ENCODE peak calls at places on chromosome 16, in four cellular contexts. S, K, C and F are unnamed samples.

GRCh38 chr16:48393843-48394703 is 8.9 kb upstream of the SIAH1 start:
- DNase-seq in S (no peak), K (peak; percentile 69), C (no peak), F (peak; percentile 74)

GRCh38 chr16:72766506-72766905 is 281.4 kb downstream of the ZFHX3 start:
- DNase-seq in S (no peak), K (no peak), C (peak; percentile 30), F (no peak)

GRCh38 chr16:83344014-83344413 is 463.8 kb upstream of the HSBP1 start:
- DNase-seq in S (no peak), K (peak; percentile 96), C (no peak), F (no peak)

GRCh38 chr16:88960516-88960915 is 16.5 kb downstream of the CBFA2T3 start:
- DNase-seq in S (peak; percentile 53), K (no peak), C (no peak), F (no peak)

GRCh38 chr16:10738231-10739077 is 5.2 kb upstream of the NUBP1 start:
- DNase-seq in S (no peak), K (peak; percentile 84), C (no peak), F (no peak)

GRCh38 chr16:19410435-19411153 is 7.1 kb upstream of the TMC5 start:
- DNase-seq in S (peak; percentile 86), K (no peak), C (peak; percentile 82), F (no peak)

GRCh38 chr16:28494141-28494851 is at the start of gene APOBR:
- DNase-seq in S (peak; percentile 84), K (no peak), C (no peak), F (no peak)

GRCh38 chr16:57601801-57602478 is 26.5 kb upstream of the ADGRG1 start:
- DNase-seq in S (no peak), K (no peak), C (no peak), F (no peak)

GRCh38 chr16:6629110-6629509 is 703.5 kb upstream of the RBFOX1 start:
- DNase-seq in S (no peak), K (no peak), C (no peak), F (no peak)

GRCh38 chr16:56600398-56600999 is 7.9 kb upstream of the MT2A start:
- DNase-seq in S (no peak), K (peak; percentile 67), C (peak; percentile 61), F (no peak)

GRCh38 chr16:73043828-73044493 is 4.0 kb downstream of the ZFHX3 start:
- DNase-seq in S (no peak), K (no peak), C (no peak), F (no peak)

GRCh38 chr16:58086381-58087208 is 42.6 kb downstream of the CFAP20 start:
- DNase-seq in S (peak; percentile 43), K (no peak), C (no peak), F (no peak)

GRCh38 chr16:75074920-75075687 is 41.5 kb downstream of the LDHD start:
- DNase-seq in S (peak; percentile 81), K (peak; percentile 75), C (no peak), F (no peak)

GRCh38 chr16:87924937-87925670 is 11.2 kb downstream of the CA5A start:
- DNase-seq in S (peak; percentile 28), K (no peak), C (no peak), F (no peak)

GRCh38 chr16:17271687-17272086 is 199.1 kb downstream of the XYLT1 start:
- DNase-seq in S (no peak), K (peak; percentile 5), C (no peak), F (no peak)

GRCh38 chr16:12081048-12081404 is 104.5 kb downstream of the SNX29 start:
- DNase-seq in S (no peak), K (no peak), C (no peak), F (no peak)

GRCh38 chr16:68247400-68247799 is 2.2 kb downstream of the PLA2G15 start:
- DNase-seq in S (no peak), K (no peak), C (no peak), F (no peak)

GRCh38 chr16:10972108-10972955 is 28.0 kb downstream of the CLEC16A start:
- DNase-seq in S (no peak), K (no peak), C (no peak), F (no peak)

GRCh38 chr16:67249762-67250327 is 1.1 kb downstream of the SLC9A5 start:
- DNase-seq in S (no peak), K (no peak), C (no peak), F (no peak)

GRCh38 chr16:69131749-69132423 is 502 bp downstream of the CHTF8 start:
- DNase-seq in S (no peak), K (peak; percentile 90), C (peak; percentile 95), F (peak; percentile 81)

GRCh38 chr16:58494981-58495860 is 4.7 kb upstream of the NDRG4 start:
- DNase-seq in S (no peak), K (peak; percentile 98), C (peak; percentile 97), F (no peak)

GRCh38 chr16:14187517-14188338 is 116.6 kb downstream of the MRTFB start:
- DNase-seq in S (no peak), K (no peak), C (no peak), F (no peak)

GRCh38 chr16:76199681-76200210 is 77.5 kb upstream of the CNTNAP4 start:
- DNase-seq in S (no peak), K (no peak), C (peak; percentile 19), F (no peak)

DNA sequence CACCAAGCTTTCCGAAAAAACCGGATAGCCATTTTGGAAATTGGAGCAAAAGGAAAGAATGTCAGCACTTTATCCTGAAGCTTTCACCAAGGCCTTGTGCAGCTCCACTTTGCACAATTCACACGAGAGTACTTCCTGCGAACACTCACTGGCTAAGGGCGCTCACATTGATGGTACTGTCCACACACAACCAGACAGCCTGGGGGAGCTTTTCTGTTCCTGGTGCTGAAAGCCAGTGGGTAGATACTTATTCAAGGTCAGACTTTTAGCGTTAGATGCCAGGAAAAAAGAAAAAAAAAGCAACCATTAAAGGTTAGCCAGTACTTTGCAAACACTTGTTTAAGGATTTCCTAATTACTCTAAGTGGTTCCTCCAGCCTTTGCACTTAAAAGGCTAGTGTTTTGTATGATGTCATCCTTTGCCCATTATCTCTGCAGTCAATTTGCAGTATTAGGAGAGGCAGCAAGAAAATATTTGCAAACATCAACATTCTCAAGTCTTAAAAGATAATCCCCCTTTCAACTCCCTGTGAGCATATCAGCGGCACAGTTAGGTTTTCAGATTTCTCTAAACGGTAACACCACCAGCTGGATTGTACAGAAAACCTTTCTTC is 243.5 kb upstream of the IRX5 start:
- DNase-seq in S (no peak), K (no peak), C (no peak), F (no peak)
- H3K4me3 ChIP-seq in S (no peak overlapping the region), K (no peak overlapping the region), C (no peak overlapping the region), F (no peak overlapping the region)

GRCh38 chr16:1535391-1536291 is 2.2 kb downstream of the TMEM204 start:
- DNase-seq in S (peak; percentile 75), K (no peak), C (no peak), F (no peak)
- H3K4me3 ChIP-seq in S (peak overlapping the region; percentile 51), K (peak overlapping the region; percentile 90), C (no peak overlapping the region), F (peak overlapping the region; percentile 58)

DNA sequence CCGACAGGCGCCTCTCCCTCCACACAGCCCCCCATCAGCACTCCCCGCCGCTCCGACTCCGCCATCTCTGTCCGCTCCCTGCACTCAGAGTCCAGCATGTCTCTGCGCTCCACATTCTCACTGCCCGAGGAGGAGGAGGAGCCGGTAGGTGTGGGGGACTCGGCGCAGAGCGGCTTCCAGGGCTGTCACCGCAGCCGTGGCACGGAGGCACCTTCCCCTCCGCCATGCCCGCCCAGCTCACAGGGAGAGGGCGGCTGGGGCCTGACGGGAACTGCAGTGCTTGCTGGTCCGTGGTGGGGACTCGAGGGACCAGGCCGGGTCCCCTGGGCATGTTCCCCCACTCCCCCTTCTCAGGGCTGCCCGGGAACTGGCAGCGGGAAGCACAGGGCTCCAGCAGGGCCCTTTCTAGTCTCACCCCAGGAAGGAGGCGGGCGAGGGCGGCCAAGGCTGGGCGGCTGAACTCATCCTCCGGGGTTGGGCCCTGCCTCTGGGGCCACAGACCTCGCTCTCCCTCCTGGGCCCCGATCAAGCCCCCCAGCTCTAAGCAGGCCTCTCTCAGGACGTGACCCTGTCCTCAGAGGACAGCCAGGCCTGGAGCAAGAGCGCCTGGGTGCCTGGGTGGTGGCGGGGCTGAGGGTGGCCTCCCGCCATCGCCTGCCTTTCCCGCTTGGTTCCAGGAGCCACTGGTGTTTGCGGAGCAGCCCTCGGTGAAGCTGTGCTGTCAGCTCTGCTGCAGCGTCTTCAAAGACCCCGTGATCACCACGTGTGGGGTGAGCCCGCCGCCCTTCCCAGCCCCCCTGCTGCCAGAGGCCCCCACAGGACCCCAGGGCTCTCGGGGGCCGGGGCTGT is 15.2 kb downstream of the TRAF7 start:
- DNase-seq in S (no peak), K (no peak), C (no peak), F (no peak)
- H3K4me3 ChIP-seq in S (peak overlapping the region; percentile 9), K (no peak overlapping the region), C (no peak overlapping the region), F (peak overlapping the region; percentile 34)

DNA sequence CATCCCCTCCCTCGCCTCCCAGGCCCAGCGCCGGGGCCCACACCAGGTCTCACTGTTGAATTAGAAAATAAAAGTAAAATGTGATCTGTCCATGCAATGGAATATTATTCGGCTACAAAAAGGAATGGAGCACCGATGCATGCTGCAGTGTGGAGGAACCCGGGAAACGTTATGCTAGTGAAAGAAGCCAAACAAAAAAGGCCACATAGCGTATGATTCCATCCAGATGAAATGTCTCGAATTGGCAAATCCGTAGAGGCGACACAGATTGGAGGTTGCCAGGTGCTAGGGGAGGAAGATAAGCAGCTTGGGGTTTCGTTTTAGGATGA is 972 bp upstream of the ADCY9 start:
- DNase-seq in S (no peak), K (no peak), C (no peak), F (no peak)
- H3K4me3 ChIP-seq in S (peak overlapping the region; percentile 45), K (peak overlapping the region; percentile 48), C (peak overlapping the region; percentile 61), F (peak overlapping the region; percentile 80)

GRCh38 chr16:49527621-49528020 is 154.0 kb downstream of the C16orf78 start:
- DNase-seq in S (no peak), K (peak; percentile 16), C (no peak), F (no peak)
- H3K4me3 ChIP-seq in S (no peak overlapping the region), K (peak overlapping the region; percentile 11), C (no peak overlapping the region), F (peak overlapping the region; percentile 35)

GRCh38 chr16:30077656-30078055 is 1.9 kb downstream of the PPP4C start:
- DNase-seq in S (no peak), K (no peak), C (no peak), F (no peak)
- H3K4me3 ChIP-seq in S (no peak overlapping the region), K (peak overlapping the region; percentile 96), C (no peak overlapping the region), F (peak overlapping the region; percentile 80)